ENCODE peak calls at places on chromosomes 6 and 20, in ten cellular contexts. C is naive B cell; Z is endothelial cell of umbilical vein; K is DMS153; A is stimulated activated CD8-positive, alpha-beta memory T cell treated with anti-CD3 and anti-CD28 coated beads, Interleukin-12 subunit alpha, Interleukin-12 subunit beta, amount 100 ng/mL, for 1 hour; X is GM23248; H is midbrain; O is NCI-H524; L is fibroblast of mammary gland; M is WTC11. T is an unnamed sample.

GRCh38 chr6:145093226-145093625 is 642.1 kb downstream of the EPM2A start:
- DNase-seq in C (no peak), L (no peak), Z (no peak), H (no peak), M (no peak), O (no peak), A (no peak), K (no peak), X (no peak), T (no peak)

GRCh38 chr6:77178821-77179220 is 284.5 kb downstream of the HTR1B start:
- DNase-seq in M (no peak), K (no peak), O (no peak), X (peak), Z (no peak), L (peak), H (no peak), A (no peak), C (no peak), T (no peak)

GRCh38 chr6:107361568-107362270 is 97.6 kb downstream of the PDSS2 start:
- DNase-seq in O (no peak), Z (no peak), M (no peak), X (peak), H (no peak), K (no peak), C (no peak), A (no peak), L (peak), T (no peak)

GRCh38 chr6:40152701-40153100 is 218.4 kb upstream of the MOCS1 start:
- DNase-seq in H (no peak), M (no peak), X (no peak), O (no peak), K (no peak), Z (no peak), L (no peak), C (no peak), A (no peak), T (no peak)

GRCh38 chr6:6960571-6961251 is 147.1 kb upstream of the RREB1 start:
- DNase-seq in X (no peak), M (no peak), K (no peak), O (no peak), A (no peak), Z (no peak), C (no peak), L (no peak), H (no peak), T (no peak)

GRCh38 chr6:97449437-97449966 is 166.5 kb upstream of the MMS22L start:
- DNase-seq in H (peak), O (no peak), K (no peak), Z (no peak), X (no peak), M (no peak), C (no peak), A (no peak), L (peak), T (no peak)

GRCh38 chr20:10218536-10219451 is at the start of gene SNAP25:
- DNase-seq in C (peak), A (no peak), X (peak), O (peak), M (peak), L (peak), Z (peak), K (peak), H (peak), T (no peak)

GRCh38 chr6:137827977-137828815 is 38.9 kb upstream of the TNFAIP3 start:
- DNase-seq in Z (no peak), C (no peak), M (no peak), A (no peak), L (no peak), O (no peak), K (no peak), H (no peak), X (no peak), T (no peak)

GRCh38 chr6:112030965-112031660 is 22.8 kb upstream of the CCN6 start:
- DNase-seq in X (peak), A (no peak), K (no peak), L (no peak), M (no peak), C (no peak), O (no peak), H (no peak), Z (no peak), T (no peak)